ENCODE peak calls at places on chromosomes 3 and 15, in five cellular contexts. L is cardiac fibroblast; E is activated CD4-positive, alpha-beta T cell treated with anti-CD3 and anti-CD28 coated beads, Interleukin-2, amount 50 U/mL, for 4 hours; F is stomach; G is endothelial cell. Y is an unnamed sample.

GRCh38 chr15:50463423-50464358 is 39.5 kb downstream of the USP8 start:
- DNase-seq in L (peak), E (no peak), F (no peak), G (no peak), Y (peak)

GRCh38 chr3:185225080-185225479 is 28.8 kb downstream of the EHHADH start:
- DNase-seq in L (no peak), E (no peak), F (no peak), G (no peak), Y (no peak)

GRCh38 chr15:25683911-25684310 is 179.2 kb downstream of the ATP10A start:
- DNase-seq in L (no peak), E (no peak), F (no peak), G (no peak), Y (no peak)

GRCh38 chr3:58999779-59000170 is 50.0 kb downstream of the CFAP20DC start:
- DNase-seq in L (no peak), E (no peak), F (no peak), G (no peak), Y (no peak)

GRCh38 chr3:170531557-170532335 is 54.1 kb downstream of the SLC7A14 start:
- DNase-seq in L (peak), E (no peak), F (no peak), G (no peak), Y (no peak)

GRCh38 chr3:94066829-94067470 is 4.1 kb downstream of the NSUN3 start:
- DNase-seq in L (peak), E (no peak), F (no peak), G (no peak), Y (no peak)

GRCh38 chr3:14410501-14411165 is 8.2 kb downstream of the SLC6A6 start:
- DNase-seq in L (peak), E (no peak), F (peak), G (no peak), Y (peak)

GRCh38 chr3:34005886-34006285 is 207.5 kb downstream of the PDCD6IP start:
- DNase-seq in L (peak), E (no peak), F (no peak), G (no peak), Y (no peak)

GRCh38 chr3:62919784-62920183 is 44.6 kb upstream of the CADPS start:
- DNase-seq in L (no peak), E (no peak), F (no peak), G (no peak), Y (no peak)

Y was measured in fibroblast of villous mesenchyme.